ENCODE peak calls at places on chromosomes 12 and 14, in six cellular contexts. One of them, this sample, is unnamed. For H3K4me1, the result is how much of the 10 kb centered on the place peaks cover.

GRCh38 chr12:67474934-67475620 is 173.5 kb upstream of the DYRK2 start:
- DNase-seq in esophagus squamous epithelium: no peak
- DNase-seq in GM23338: no peak
- DNase-seq in heart left ventricle: no peak
- DNase-seq in cardiac muscle cell: no peak
- DNase-seq in IMR-90: no peak
- DNase-seq in this sample: no peak

GRCh38 chr12:130571734-130572133 is 144.4 kb downstream of the RIMBP2 start:
- DNase-seq in esophagus squamous epithelium: no peak
- DNase-seq in IMR-90: no peak
- DNase-seq in heart left ventricle: no peak
- DNase-seq in cardiac muscle cell: no peak
- DNase-seq in GM23338: no peak
- DNase-seq in this sample: no peak

GRCh38 chr12:132508248-132508740 is 18.3 kb downstream of the FBRSL1 start:
- DNase-seq in esophagus squamous epithelium: no peak
- DNase-seq in heart left ventricle: no peak
- DNase-seq in GM23338: no peak
- DNase-seq in IMR-90: no peak
- DNase-seq in cardiac muscle cell: no peak
- DNase-seq in this sample: no peak

GRCh38 chr12:42744539-42745156 is 155.1 kb upstream of the PRICKLE1 start:
- DNase-seq in GM23338: no peak
- DNase-seq in IMR-90: no peak
- DNase-seq in cardiac muscle cell: no peak
- DNase-seq in esophagus squamous epithelium: no peak
- DNase-seq in heart left ventricle: no peak
- DNase-seq in this sample: peak

GRCh38 chr12:76035045-76035444 is 3.5 kb upstream of the PHLDA1 start:
- DNase-seq in heart left ventricle: no peak
- DNase-seq in GM23338: no peak
- DNase-seq in cardiac muscle cell: peak
- DNase-seq in esophagus squamous epithelium: no peak
- DNase-seq in IMR-90: no peak
- DNase-seq in this sample: no peak

GRCh38 chr12:108046633-108047032 is 82.5 kb upstream of the WSCD2 start:
- DNase-seq in cardiac muscle cell: no peak
- DNase-seq in heart left ventricle: no peak
- DNase-seq in GM23338: no peak
- DNase-seq in IMR-90: no peak
- DNase-seq in esophagus squamous epithelium: no peak
- DNase-seq in this sample: no peak

GRCh38 chr14:88129306-88130056 is 124.5 kb downstream of the GPR65 start:
- DNase-seq in cardiac muscle cell: peak
- DNase-seq in esophagus squamous epithelium: no peak
- DNase-seq in heart left ventricle: no peak
- DNase-seq in GM23338: peak
- DNase-seq in IMR-90: peak
- DNase-seq in this sample: peak

GRCh38 chr12:93089805-93090569 is 160.9 kb upstream of the EEA1 start:
- DNase-seq in heart left ventricle: no peak
- DNase-seq in cardiac muscle cell: no peak
- DNase-seq in esophagus squamous epithelium: no peak
- DNase-seq in IMR-90: peak
- DNase-seq in GM23338: no peak
- DNase-seq in this sample: peak

GRCh38 chr12:34395056-34396005 is 373.0 kb downstream of the ALG10 start:
- DNase-seq in esophagus squamous epithelium: no peak
- DNase-seq in heart left ventricle: peak
- DNase-seq in cardiac muscle cell: no peak
- DNase-seq in IMR-90: no peak
- DNase-seq in GM23338: no peak
- DNase-seq in this sample: no peak

GRCh38 chr14:76977793-76978730 is 50.4 kb downstream of the IRF2BPL start:
- DNase-seq in cardiac muscle cell: no peak
- DNase-seq in heart left ventricle: peak
- DNase-seq in IMR-90: peak
- DNase-seq in GM23338: no peak
- DNase-seq in esophagus squamous epithelium: no peak
- DNase-seq in this sample: no peak

GRCh38 chr12:102634216-102634615 is 153.9 kb upstream of the IGF1 start:
- DNase-seq in cardiac muscle cell: no peak
- DNase-seq in GM23338: no peak
- DNase-seq in IMR-90: peak
- DNase-seq in heart left ventricle: no peak
- DNase-seq in esophagus squamous epithelium: no peak
- DNase-seq in this sample: no peak

GRCh38 chr12:4147051-4147481 is 126.5 kb upstream of the CCND2 start:
- DNase-seq in GM23338: no peak
- DNase-seq in heart left ventricle: no peak
- DNase-seq in cardiac muscle cell: no peak
- DNase-seq in IMR-90: no peak
- DNase-seq in esophagus squamous epithelium: no peak
- DNase-seq in this sample: no peak

GRCh38 chr12:75505706-75506312 is 5.6 kb downstream of the KRR1 start:
- DNase-seq in GM23338: no peak
- DNase-seq in heart left ventricle: no peak
- DNase-seq in esophagus squamous epithelium: no peak
- DNase-seq in cardiac muscle cell: peak
- DNase-seq in IMR-90: peak
- DNase-seq in this sample: peak

GRCh38 chr14:70188292-70188607 is 501 bp downstream of the SLC8A3 start:
- DNase-seq in esophagus squamous epithelium: no peak
- DNase-seq in GM23338: peak
- DNase-seq in heart left ventricle: no peak
- DNase-seq in IMR-90: no peak
- DNase-seq in cardiac muscle cell: peak
- DNase-seq in this sample: no peak

GRCh38 chr12:116248433-116248832 is 29.1 kb downstream of the MED13L start:
- DNase-seq in heart left ventricle: no peak
- DNase-seq in cardiac muscle cell: no peak
- DNase-seq in esophagus squamous epithelium: no peak
- DNase-seq in GM23338: no peak
- DNase-seq in IMR-90: no peak
- DNase-seq in this sample: no peak

GRCh38 chr12:64403708-64404469 is at the start of gene XPOT:
- DNase-seq in cardiac muscle cell: peak
- DNase-seq in GM23338: peak
- DNase-seq in IMR-90: peak
- DNase-seq in heart left ventricle: peak
- DNase-seq in esophagus squamous epithelium: peak
- DNase-seq in this sample: peak

GRCh38 chr12:54411398-54412241 is 7.4 kb downstream of the ITGA5 start:
- DNase-seq in cardiac muscle cell: no peak
- DNase-seq in IMR-90: peak
- DNase-seq in heart left ventricle: peak
- DNase-seq in esophagus squamous epithelium: no peak
- DNase-seq in GM23338: peak
- DNase-seq in this sample: peak

GRCh38 chr12:122880668-122881067 is 15.3 kb downstream of the VPS37B start:
- DNase-seq in IMR-90: peak
- DNase-seq in GM23338: peak
- DNase-seq in esophagus squamous epithelium: no peak
- DNase-seq in cardiac muscle cell: no peak
- DNase-seq in heart left ventricle: no peak
- DNase-seq in this sample: no peak

GRCh38 chr12:27333311-27334009 is 824 bp downstream of the BMAL2 start:
- DNase-seq in IMR-90: no peak
- DNase-seq in heart left ventricle: peak
- DNase-seq in cardiac muscle cell: peak
- DNase-seq in esophagus squamous epithelium: no peak
- DNase-seq in GM23338: peak
- DNase-seq in this sample: peak

GRCh38 chr12:2856051-2856450 is 788 bp downstream of the TEX52 start:
- DNase-seq in IMR-90: no peak
- DNase-seq in GM23338: peak
- DNase-seq in cardiac muscle cell: no peak
- DNase-seq in heart left ventricle: no peak
- DNase-seq in esophagus squamous epithelium: no peak
- DNase-seq in this sample: no peak

GRCh38 chr14:91068642-91069041 is 8.2 kb upstream of the RPS6KA5 start:
- DNase-seq in esophagus squamous epithelium: no peak
- DNase-seq in cardiac muscle cell: no peak
- DNase-seq in IMR-90: no peak
- DNase-seq in GM23338: no peak
- DNase-seq in heart left ventricle: no peak
- DNase-seq in this sample: no peak

GRCh38 chr14:74614508-74615495 is 2.8 kb upstream of the LTBP2 start:
- DNase-seq in esophagus squamous epithelium: no peak
- DNase-seq in IMR-90: no peak
- DNase-seq in GM23338: no peak
- DNase-seq in cardiac muscle cell: no peak
- DNase-seq in heart left ventricle: no peak
- DNase-seq in this sample: no peak

GRCh38 chr12:68425998-68426397 is 93.8 kb upstream of the MDM1 start:
- DNase-seq in heart left ventricle: no peak
- DNase-seq in cardiac muscle cell: no peak
- DNase-seq in IMR-90: peak
- DNase-seq in esophagus squamous epithelium: no peak
- DNase-seq in GM23338: no peak
- DNase-seq in this sample: no peak

GRCh38 chr12:2959194-2959507 is at the start of gene TEAD4:
- DNase-seq in GM23338: peak
- DNase-seq in cardiac muscle cell: peak
- DNase-seq in heart left ventricle: peak
- DNase-seq in esophagus squamous epithelium: no peak
- DNase-seq in IMR-90: peak
- DNase-seq in this sample: peak

GRCh38 chr12:105227879-105228278 is 8.1 kb downstream of the APPL2 start:
- DNase-seq in cardiac muscle cell: no peak
- DNase-seq in IMR-90: peak
- DNase-seq in esophagus squamous epithelium: no peak
- DNase-seq in GM23338: no peak
- DNase-seq in heart left ventricle: no peak
- DNase-seq in this sample: no peak
- H3K27ac ChIP-seq in cardiac muscle cell: no peak
- H3K27ac ChIP-seq in IMR-90: peak
- H3K27ac ChIP-seq in esophagus squamous epithelium: no peak
- H3K27ac ChIP-seq in GM23338: no peak
- H3K27ac ChIP-seq in heart left ventricle: no peak
- H3K27ac ChIP-seq in this sample: no peak

DNA sequence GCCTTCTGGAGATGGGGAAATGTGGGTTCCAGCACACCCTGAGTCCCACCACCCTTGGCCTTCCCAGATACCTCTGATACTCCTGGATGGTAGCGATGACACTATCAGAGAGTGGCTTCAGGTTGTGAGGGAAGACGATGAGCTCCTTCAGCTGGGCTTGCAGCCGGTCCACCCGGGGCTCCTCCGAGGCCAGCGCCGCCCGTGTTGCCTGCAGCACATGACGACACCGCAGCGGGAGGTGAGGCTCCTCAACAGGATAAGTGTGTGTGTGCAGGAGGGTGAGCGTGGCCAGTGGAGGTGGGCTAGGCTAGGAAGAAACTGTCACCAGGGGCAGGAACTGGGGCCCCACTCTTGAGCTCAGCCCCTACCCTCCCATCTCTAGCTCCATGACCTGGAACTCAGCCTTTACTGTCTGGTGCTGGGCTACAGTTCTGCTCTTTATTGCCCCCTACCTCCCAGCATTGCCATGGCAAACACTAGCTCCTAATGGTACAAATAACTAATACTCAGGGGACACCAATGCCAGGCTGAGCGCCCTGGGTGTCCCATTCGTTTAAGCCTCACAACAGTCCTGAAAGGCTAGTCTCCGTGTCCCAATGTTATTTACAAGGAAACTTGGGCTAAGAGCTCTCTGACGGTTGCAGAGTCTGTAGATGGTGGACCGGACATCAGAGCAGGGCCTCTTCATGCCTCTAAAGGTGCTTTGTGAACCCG is 64.1 kb downstream of the SYNE3 start:
- DNase-seq in cardiac muscle cell: peak
- DNase-seq in GM23338: peak
- DNase-seq in IMR-90: no peak
- DNase-seq in esophagus squamous epithelium: no peak
- DNase-seq in heart left ventricle: no peak
- DNase-seq in this sample: no peak
- TF ChIP-seq CTCF in cardiac muscle cell: peak
- TF ChIP-seq CTCF in GM23338: peak
- TF ChIP-seq CTCF in IMR-90: peak
- TF ChIP-seq CTCF in esophagus squamous epithelium: peak
- TF ChIP-seq CTCF in heart left ventricle: peak
- TF ChIP-seq CTCF in this sample: peak

GRCh38 chr14:59305231-59305630 is 116.8 kb downstream of the DAAM1 start:
- DNase-seq in GM23338: no peak
- DNase-seq in IMR-90: peak
- DNase-seq in cardiac muscle cell: no peak
- DNase-seq in heart left ventricle: no peak
- DNase-seq in esophagus squamous epithelium: no peak
- DNase-seq in this sample: no peak
- H3K4me1 ChIP-seq in GM23338: under half
- H3K4me1 ChIP-seq in IMR-90: under half
- H3K4me1 ChIP-seq in cardiac muscle cell: under half
- H3K4me1 ChIP-seq in heart left ventricle: under half
- H3K4me1 ChIP-seq in esophagus squamous epithelium: under half
- H3K4me1 ChIP-seq in this sample: under half

GRCh38 chr14:37864861-37865718 is 269.7 kb downstream of the TTC6 start:
- DNase-seq in heart left ventricle: no peak
- DNase-seq in esophagus squamous epithelium: no peak
- DNase-seq in IMR-90: peak
- DNase-seq in cardiac muscle cell: no peak
- DNase-seq in GM23338: no peak
- DNase-seq in this sample: peak

GRCh38 chr14:37865719-37866549 is 270.5 kb downstream of the TTC6 start:
- DNase-seq in cardiac muscle cell: no peak
- DNase-seq in heart left ventricle: no peak
- DNase-seq in GM23338: no peak
- DNase-seq in IMR-90: no peak
- DNase-seq in esophagus squamous epithelium: no peak
- DNase-seq in this sample: no peak

GRCh38 chr14:37870947-37871346 is 275.5 kb downstream of the TTC6 start:
- DNase-seq in GM23338: no peak
- DNase-seq in heart left ventricle: no peak
- DNase-seq in esophagus squamous epithelium: no peak
- DNase-seq in IMR-90: no peak
- DNase-seq in cardiac muscle cell: no peak
- DNase-seq in this sample: no peak

GRCh38 chr14:37870170-37870569 is 274.7 kb downstream of the TTC6 start:
- DNase-seq in IMR-90: no peak
- DNase-seq in cardiac muscle cell: no peak
- DNase-seq in GM23338: no peak
- DNase-seq in esophagus squamous epithelium: no peak
- DNase-seq in heart left ventricle: no peak
- DNase-seq in this sample: peak

DNA sequence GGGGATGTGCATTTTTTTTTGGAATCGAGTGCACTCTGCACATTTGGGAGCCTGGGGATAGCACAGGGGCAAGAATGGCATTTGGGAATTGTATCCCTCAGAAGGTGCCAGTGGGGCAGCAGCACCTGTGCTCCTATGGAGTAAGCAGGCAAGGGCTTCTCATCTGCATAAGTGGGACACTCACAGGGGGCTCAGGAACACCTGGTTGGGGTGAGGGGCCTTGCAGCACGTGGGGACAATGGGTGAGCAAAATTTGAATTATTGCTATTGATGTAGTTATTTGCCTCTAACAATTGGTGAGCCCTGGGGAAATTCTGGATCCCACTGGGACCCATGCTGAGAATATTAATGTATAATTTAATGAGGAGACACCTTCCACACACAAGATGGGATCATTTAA is 274.2 kb downstream of the TTC6 start:
- DNase-seq in esophagus squamous epithelium: no peak
- DNase-seq in heart left ventricle: no peak
- DNase-seq in cardiac muscle cell: no peak
- DNase-seq in GM23338: no peak
- DNase-seq in IMR-90: no peak
- DNase-seq in this sample: no peak
- H3K27ac ChIP-seq in esophagus squamous epithelium: no peak
- H3K27ac ChIP-seq in heart left ventricle: no peak
- H3K27ac ChIP-seq in cardiac muscle cell: no peak
- H3K27ac ChIP-seq in GM23338: no peak
- H3K27ac ChIP-seq in IMR-90: no peak
- H3K27ac ChIP-seq in this sample: no peak

This sample was measured in foreskin keratinocyte.